ENCODE peak calls at places on chromosomes 12 and 14, in ten cellular contexts. One of them, this sample, is unnamed.

GRCh38 chr14:55136868-55137785 is 8.1 kb downstream of the LGALS3 start:
- DNase-seq in AG04450: peak
- DNase-seq in PC-3: no peak
- DNase-seq in astrocyte: peak
- DNase-seq in transverse colon: peak
- DNase-seq in activated CD8-positive, alpha-beta T cell treated with anti-CD3 and anti-CD28 coated beads for 36 hours: no peak
- DNase-seq in fibroblast of the aortic adventitia: peak
- DNase-seq in tibial artery: peak
- DNase-seq in WERI-Rb-1: no peak
- DNase-seq in GM06990: no peak
- DNase-seq in this sample: no peak

GRCh38 chr12:96719671-96720362 is 187.2 kb upstream of the NEDD1 start:
- DNase-seq in AG04450: no peak
- DNase-seq in PC-3: peak
- DNase-seq in astrocyte: peak
- DNase-seq in transverse colon: peak
- DNase-seq in activated CD8-positive, alpha-beta T cell treated with anti-CD3 and anti-CD28 coated beads for 36 hours: peak
- DNase-seq in fibroblast of the aortic adventitia: peak
- DNase-seq in tibial artery: no peak
- DNase-seq in WERI-Rb-1: no peak
- DNase-seq in GM06990: peak
- DNase-seq in this sample: peak

GRCh38 chr12:642633-643477 is 20.4 kb downstream of the NINJ2 start:
- DNase-seq in AG04450: no peak
- DNase-seq in PC-3: no peak
- DNase-seq in astrocyte: peak
- DNase-seq in transverse colon: peak
- DNase-seq in activated CD8-positive, alpha-beta T cell treated with anti-CD3 and anti-CD28 coated beads for 36 hours: peak
- DNase-seq in fibroblast of the aortic adventitia: peak
- DNase-seq in tibial artery: peak
- DNase-seq in WERI-Rb-1: peak
- DNase-seq in GM06990: peak
- DNase-seq in this sample: peak

GRCh38 chr14:52124791-52125661 is 56.2 kb upstream of the NID2 start:
- DNase-seq in AG04450: no peak
- DNase-seq in PC-3: peak
- DNase-seq in astrocyte: peak
- DNase-seq in transverse colon: no peak
- DNase-seq in activated CD8-positive, alpha-beta T cell treated with anti-CD3 and anti-CD28 coated beads for 36 hours: no peak
- DNase-seq in fibroblast of the aortic adventitia: peak
- DNase-seq in tibial artery: no peak
- DNase-seq in WERI-Rb-1: no peak
- DNase-seq in GM06990: no peak
- DNase-seq in this sample: no peak

GRCh38 chr12:29889737-29890136 is 106.0 kb upstream of the TMTC1 start:
- DNase-seq in AG04450: no peak
- DNase-seq in PC-3: peak
- DNase-seq in astrocyte: peak
- DNase-seq in transverse colon: peak
- DNase-seq in activated CD8-positive, alpha-beta T cell treated with anti-CD3 and anti-CD28 coated beads for 36 hours: peak
- DNase-seq in fibroblast of the aortic adventitia: peak
- DNase-seq in tibial artery: peak
- DNase-seq in WERI-Rb-1: peak
- DNase-seq in GM06990: no peak
- DNase-seq in this sample: peak

GRCh38 chr12:3200779-3201738 is 123.9 kb downstream of the TSPAN9 start:
- DNase-seq in AG04450: no peak
- DNase-seq in PC-3: peak
- DNase-seq in astrocyte: no peak
- DNase-seq in transverse colon: no peak
- DNase-seq in activated CD8-positive, alpha-beta T cell treated with anti-CD3 and anti-CD28 coated beads for 36 hours: no peak
- DNase-seq in fibroblast of the aortic adventitia: no peak
- DNase-seq in tibial artery: no peak
- DNase-seq in WERI-Rb-1: no peak
- DNase-seq in GM06990: no peak
- DNase-seq in this sample: no peak

GRCh38 chr12:42129595-42130204 is 15.0 kb downstream of the GXYLT1 start:
- DNase-seq in AG04450: no peak
- DNase-seq in PC-3: peak
- DNase-seq in astrocyte: peak
- DNase-seq in transverse colon: peak
- DNase-seq in activated CD8-positive, alpha-beta T cell treated with anti-CD3 and anti-CD28 coated beads for 36 hours: peak
- DNase-seq in fibroblast of the aortic adventitia: peak
- DNase-seq in tibial artery: no peak
- DNase-seq in WERI-Rb-1: peak
- DNase-seq in GM06990: no peak
- DNase-seq in this sample: no peak

GRCh38 chr12:57111046-57111698 is at the start of gene STAT6:
- DNase-seq in AG04450: no peak
- DNase-seq in PC-3: peak
- DNase-seq in astrocyte: peak
- DNase-seq in transverse colon: peak
- DNase-seq in activated CD8-positive, alpha-beta T cell treated with anti-CD3 and anti-CD28 coated beads for 36 hours: peak
- DNase-seq in fibroblast of the aortic adventitia: peak
- DNase-seq in tibial artery: peak
- DNase-seq in WERI-Rb-1: peak
- DNase-seq in GM06990: peak
- DNase-seq in this sample: peak

GRCh38 chr12:94329366-94329765 is 130.3 kb downstream of the CEP83 start:
- DNase-seq in AG04450: no peak
- DNase-seq in PC-3: no peak
- DNase-seq in astrocyte: no peak
- DNase-seq in transverse colon: no peak
- DNase-seq in activated CD8-positive, alpha-beta T cell treated with anti-CD3 and anti-CD28 coated beads for 36 hours: no peak
- DNase-seq in fibroblast of the aortic adventitia: peak
- DNase-seq in tibial artery: no peak
- DNase-seq in WERI-Rb-1: no peak
- DNase-seq in GM06990: no peak
- DNase-seq in this sample: no peak

GRCh38 chr14:99035268-99035667 is 236.7 kb downstream of the BCL11B start:
- DNase-seq in AG04450: no peak
- DNase-seq in PC-3: no peak
- DNase-seq in astrocyte: peak
- DNase-seq in transverse colon: peak
- DNase-seq in activated CD8-positive, alpha-beta T cell treated with anti-CD3 and anti-CD28 coated beads for 36 hours: no peak
- DNase-seq in fibroblast of the aortic adventitia: peak
- DNase-seq in tibial artery: peak
- DNase-seq in WERI-Rb-1: no peak
- DNase-seq in GM06990: no peak
- DNase-seq in this sample: no peak

GRCh38 chr14:23209651-23210423 is 26.4 kb upstream of the SLC7A8 start:
- DNase-seq in AG04450: no peak
- DNase-seq in PC-3: no peak
- DNase-seq in astrocyte: peak
- DNase-seq in transverse colon: no peak
- DNase-seq in activated CD8-positive, alpha-beta T cell treated with anti-CD3 and anti-CD28 coated beads for 36 hours: no peak
- DNase-seq in fibroblast of the aortic adventitia: no peak
- DNase-seq in tibial artery: no peak
- DNase-seq in WERI-Rb-1: no peak
- DNase-seq in GM06990: no peak
- DNase-seq in this sample: no peak

GRCh38 chr14:32258574-32258973 is 55.5 kb upstream of the RNU6-8 start:
- DNase-seq in AG04450: no peak
- DNase-seq in PC-3: no peak
- DNase-seq in astrocyte: no peak
- DNase-seq in transverse colon: no peak
- DNase-seq in activated CD8-positive, alpha-beta T cell treated with anti-CD3 and anti-CD28 coated beads for 36 hours: no peak
- DNase-seq in fibroblast of the aortic adventitia: peak
- DNase-seq in tibial artery: no peak
- DNase-seq in WERI-Rb-1: no peak
- DNase-seq in GM06990: no peak
- DNase-seq in this sample: no peak

GRCh38 chr12:19529933-19530630 is 90.8 kb downstream of the AEBP2 start:
- DNase-seq in AG04450: no peak
- DNase-seq in PC-3: peak
- DNase-seq in astrocyte: peak
- DNase-seq in transverse colon: no peak
- DNase-seq in activated CD8-positive, alpha-beta T cell treated with anti-CD3 and anti-CD28 coated beads for 36 hours: no peak
- DNase-seq in fibroblast of the aortic adventitia: peak
- DNase-seq in tibial artery: no peak
- DNase-seq in WERI-Rb-1: no peak
- DNase-seq in GM06990: no peak
- DNase-seq in this sample: no peak

GRCh38 chr12:127077262-127078045 is 1189.5 kb upstream of the TMEM132C start:
- DNase-seq in AG04450: no peak
- DNase-seq in PC-3: no peak
- DNase-seq in astrocyte: no peak
- DNase-seq in transverse colon: no peak
- DNase-seq in activated CD8-positive, alpha-beta T cell treated with anti-CD3 and anti-CD28 coated beads for 36 hours: no peak
- DNase-seq in fibroblast of the aortic adventitia: no peak
- DNase-seq in tibial artery: no peak
- DNase-seq in WERI-Rb-1: no peak
- DNase-seq in GM06990: no peak
- DNase-seq in this sample: no peak

GRCh38 chr12:56032006-56032405 is 9.7 kb upstream of the RPS26 start:
- DNase-seq in AG04450: no peak
- DNase-seq in PC-3: no peak
- DNase-seq in astrocyte: no peak
- DNase-seq in transverse colon: no peak
- DNase-seq in activated CD8-positive, alpha-beta T cell treated with anti-CD3 and anti-CD28 coated beads for 36 hours: peak
- DNase-seq in fibroblast of the aortic adventitia: no peak
- DNase-seq in tibial artery: no peak
- DNase-seq in WERI-Rb-1: no peak
- DNase-seq in GM06990: no peak
- DNase-seq in this sample: no peak

GRCh38 chr14:62743118-62743517 is 302.1 kb downstream of the KCNH5 start:
- DNase-seq in AG04450: no peak
- DNase-seq in PC-3: no peak
- DNase-seq in astrocyte: no peak
- DNase-seq in transverse colon: no peak
- DNase-seq in activated CD8-positive, alpha-beta T cell treated with anti-CD3 and anti-CD28 coated beads for 36 hours: no peak
- DNase-seq in fibroblast of the aortic adventitia: no peak
- DNase-seq in tibial artery: no peak
- DNase-seq in WERI-Rb-1: no peak
- DNase-seq in GM06990: no peak
- DNase-seq in this sample: no peak

GRCh38 chr12:28032811-28033537 is 60.4 kb upstream of the PTHLH start:
- DNase-seq in AG04450: no peak
- DNase-seq in PC-3: peak
- DNase-seq in astrocyte: peak
- DNase-seq in transverse colon: no peak
- DNase-seq in activated CD8-positive, alpha-beta T cell treated with anti-CD3 and anti-CD28 coated beads for 36 hours: no peak
- DNase-seq in fibroblast of the aortic adventitia: no peak
- DNase-seq in tibial artery: no peak
- DNase-seq in WERI-Rb-1: no peak
- DNase-seq in GM06990: no peak
- DNase-seq in this sample: no peak

GRCh38 chr12:51911788-51912711 is 4.7 kb downstream of the ACVRL1 start:
- DNase-seq in AG04450: no peak
- DNase-seq in PC-3: no peak
- DNase-seq in astrocyte: no peak
- DNase-seq in transverse colon: peak
- DNase-seq in activated CD8-positive, alpha-beta T cell treated with anti-CD3 and anti-CD28 coated beads for 36 hours: no peak
- DNase-seq in fibroblast of the aortic adventitia: peak
- DNase-seq in tibial artery: peak
- DNase-seq in WERI-Rb-1: no peak
- DNase-seq in GM06990: no peak
- DNase-seq in this sample: no peak

GRCh38 chr12:132554857-132555630 is 55.3 kb downstream of the LRCOL1 start:
- DNase-seq in AG04450: no peak
- DNase-seq in PC-3: no peak
- DNase-seq in astrocyte: no peak
- DNase-seq in transverse colon: no peak
- DNase-seq in activated CD8-positive, alpha-beta T cell treated with anti-CD3 and anti-CD28 coated beads for 36 hours: peak
- DNase-seq in fibroblast of the aortic adventitia: no peak
- DNase-seq in tibial artery: no peak
- DNase-seq in WERI-Rb-1: peak
- DNase-seq in GM06990: peak
- DNase-seq in this sample: no peak

DNA sequence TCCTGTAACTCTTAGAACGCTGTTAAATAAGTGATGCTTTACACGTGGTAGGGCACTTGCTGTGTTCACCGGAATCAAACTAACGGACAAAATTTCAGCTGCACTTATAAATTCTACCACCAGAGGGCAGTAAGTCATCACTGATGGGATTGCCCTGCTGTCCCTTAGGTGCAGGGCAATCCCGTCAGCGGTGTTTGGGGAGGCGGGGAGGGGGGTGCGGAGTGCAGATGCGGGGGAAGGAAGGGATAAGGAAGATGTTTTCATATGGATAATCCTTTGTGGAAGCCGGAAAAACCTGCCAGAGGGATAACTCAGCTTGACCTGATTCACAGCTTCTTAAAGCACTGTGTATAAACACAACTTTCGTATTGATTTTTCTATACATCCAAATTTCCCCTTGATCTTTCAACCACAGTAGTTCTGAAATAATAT is 21.7 kb upstream of the SLC10A1 start:
- DNase-seq in AG04450: peak
- DNase-seq in PC-3: peak
- DNase-seq in astrocyte: peak
- DNase-seq in transverse colon: peak
- DNase-seq in activated CD8-positive, alpha-beta T cell treated with anti-CD3 and anti-CD28 coated beads for 36 hours: peak
- DNase-seq in fibroblast of the aortic adventitia: peak
- DNase-seq in tibial artery: no peak
- DNase-seq in WERI-Rb-1: peak
- DNase-seq in GM06990: peak
- DNase-seq in this sample: peak
- TF ChIP-seq CTCF in AG04450: peak
- TF ChIP-seq CTCF in PC-3: peak
- TF ChIP-seq CTCF in astrocyte: peak
- TF ChIP-seq CTCF in transverse colon: peak
- TF ChIP-seq CTCF in activated CD8-positive, alpha-beta T cell treated with anti-CD3 and anti-CD28 coated beads for 36 hours: peak
- TF ChIP-seq CTCF in fibroblast of the aortic adventitia: peak
- TF ChIP-seq CTCF in tibial artery: peak
- TF ChIP-seq CTCF in WERI-Rb-1: peak
- TF ChIP-seq CTCF in GM06990: peak
- TF ChIP-seq CTCF in this sample: peak

GRCh38 chr12:54232790-54233189 is 44.0 kb upstream of the SMUG1 start:
- DNase-seq in AG04450: no peak
- DNase-seq in PC-3: no peak
- DNase-seq in astrocyte: peak
- DNase-seq in transverse colon: no peak
- DNase-seq in activated CD8-positive, alpha-beta T cell treated with anti-CD3 and anti-CD28 coated beads for 36 hours: no peak
- DNase-seq in fibroblast of the aortic adventitia: peak
- DNase-seq in tibial artery: no peak
- DNase-seq in WERI-Rb-1: no peak
- DNase-seq in GM06990: no peak
- DNase-seq in this sample: no peak
- TF ChIP-seq CTCF in AG04450: peak
- TF ChIP-seq CTCF in PC-3: peak
- TF ChIP-seq CTCF in astrocyte: peak
- TF ChIP-seq CTCF in transverse colon: no peak
- TF ChIP-seq CTCF in activated CD8-positive, alpha-beta T cell treated with anti-CD3 and anti-CD28 coated beads for 36 hours: no peak
- TF ChIP-seq CTCF in fibroblast of the aortic adventitia: peak
- TF ChIP-seq CTCF in tibial artery: peak
- TF ChIP-seq CTCF in WERI-Rb-1: no peak
- TF ChIP-seq CTCF in GM06990: no peak
- TF ChIP-seq CTCF in this sample: no peak

GRCh38 chr14:92670177-92670576 is 78.2 kb downstream of the LGMN start:
- DNase-seq in AG04450: peak
- DNase-seq in PC-3: peak
- DNase-seq in astrocyte: peak
- DNase-seq in transverse colon: no peak
- DNase-seq in activated CD8-positive, alpha-beta T cell treated with anti-CD3 and anti-CD28 coated beads for 36 hours: no peak
- DNase-seq in fibroblast of the aortic adventitia: peak
- DNase-seq in tibial artery: no peak
- DNase-seq in WERI-Rb-1: no peak
- DNase-seq in GM06990: no peak
- DNase-seq in this sample: no peak
- TF ChIP-seq CTCF in AG04450: peak
- TF ChIP-seq CTCF in PC-3: no peak
- TF ChIP-seq CTCF in astrocyte: no peak
- TF ChIP-seq CTCF in transverse colon: no peak
- TF ChIP-seq CTCF in activated CD8-positive, alpha-beta T cell treated with anti-CD3 and anti-CD28 coated beads for 36 hours: no peak
- TF ChIP-seq CTCF in fibroblast of the aortic adventitia: peak
- TF ChIP-seq CTCF in tibial artery: no peak
- TF ChIP-seq CTCF in WERI-Rb-1: no peak
- TF ChIP-seq CTCF in GM06990: peak
- TF ChIP-seq CTCF in this sample: no peak

GRCh38 chr14:57692671-57693070 is 173.2 kb downstream of the SLC35F4 start:
- DNase-seq in AG04450: peak
- DNase-seq in PC-3: peak
- DNase-seq in astrocyte: peak
- DNase-seq in transverse colon: no peak
- DNase-seq in activated CD8-positive, alpha-beta T cell treated with anti-CD3 and anti-CD28 coated beads for 36 hours: no peak
- DNase-seq in fibroblast of the aortic adventitia: peak
- DNase-seq in tibial artery: no peak
- DNase-seq in WERI-Rb-1: no peak
- DNase-seq in GM06990: no peak
- DNase-seq in this sample: no peak
- TF ChIP-seq CTCF in AG04450: peak
- TF ChIP-seq CTCF in PC-3: peak
- TF ChIP-seq CTCF in astrocyte: peak
- TF ChIP-seq CTCF in transverse colon: peak
- TF ChIP-seq CTCF in activated CD8-positive, alpha-beta T cell treated with anti-CD3 and anti-CD28 coated beads for 36 hours: peak
- TF ChIP-seq CTCF in fibroblast of the aortic adventitia: peak
- TF ChIP-seq CTCF in tibial artery: peak
- TF ChIP-seq CTCF in WERI-Rb-1: peak
- TF ChIP-seq CTCF in GM06990: peak
- TF ChIP-seq CTCF in this sample: no peak